ENCODE peak calls at places on chromosomes 7 and 10, in six cellular contexts. D, Y, A, Z, B and O are unnamed samples.

GRCh38 chr7:94182066-94182465 is 177.9 kb upstream of the BET1 start:
- DNase-seq in D (no peak), Y (no peak), A (peak; percentile 80), Z (peak; percentile 20), B (no peak), O (no peak)

GRCh38 chr7:115678049-115678982 is 352.2 kb downstream of the TFEC start:
- DNase-seq in D (no peak), Y (no peak), A (peak; percentile 65), Z (peak; percentile 30), B (no peak), O (no peak)

GRCh38 chr7:51066405-51066882 is 250.2 kb downstream of the COBL start:
- DNase-seq in D (no peak), Y (no peak), A (no peak), Z (peak; percentile 44), B (no peak), O (no peak)

GRCh38 chr10:67492317-67493019 is 203.5 kb downstream of the CTNNA3 start:
- DNase-seq in D (no peak), Y (no peak), A (peak; percentile 88), Z (peak; percentile 17), B (no peak), O (no peak)

GRCh38 chr7:91310829-91311460 is 46.7 kb downstream of the FZD1 start:
- DNase-seq in D (no peak), Y (no peak), A (peak; percentile 31), Z (no peak), B (no peak), O (no peak)

GRCh38 chr10:8787649-8788048 is 733.2 kb downstream of the GATA3 start:
- DNase-seq in D (no peak), Y (no peak), A (no peak), Z (no peak), B (no peak), O (no peak)

GRCh38 chr10:123154943-123155505 is 822 bp downstream of the BUB3 start:
- DNase-seq in D (no peak), Y (no peak), A (peak; percentile 26), Z (peak; percentile 71), B (no peak), O (no peak)

GRCh38 chr10:6383099-6383812 is 180.5 kb downstream of the PFKFB3 start:
- DNase-seq in D (no peak), Y (no peak), A (no peak), Z (peak; percentile 36), B (no peak), O (peak; percentile 76)

GRCh38 chr7:99975782-99976521 is at the start of gene AZGP1:
- DNase-seq in D (no peak), Y (no peak), A (peak; percentile 27), Z (peak; percentile 27), B (no peak), O (no peak)

GRCh38 chr7:121605297-121605640 is 209.2 kb upstream of the FAM3C start:
- DNase-seq in D (no peak), Y (no peak), A (peak; percentile 12), Z (peak; percentile 39), B (no peak), O (no peak)

GRCh38 chr7:142608630-142609029 is 140.6 kb upstream of the PRSS1 start:
- DNase-seq in D (no peak), Y (no peak), A (no peak), Z (no peak), B (no peak), O (no peak)

GRCh38 chr7:133052357-133052756 is 29.5 kb downstream of the CHCHD3 start:
- DNase-seq in D (no peak), Y (no peak), A (no peak), Z (no peak), B (no peak), O (no peak)

GRCh38 chr7:27339478-27339877 is 96.9 kb downstream of the EVX1 start:
- DNase-seq in D (no peak), Y (no peak), A (peak; percentile 16), Z (no peak), B (no peak), O (no peak)

GRCh38 chr7:55535637-55536016 is 36.7 kb downstream of the VOPP1 start:
- DNase-seq in D (no peak), Y (no peak), A (no peak), Z (no peak), B (no peak), O (no peak)

GRCh38 chr7:152989889-152990380 is 230.4 kb downstream of the ACTR3B start:
- DNase-seq in D (no peak), Y (no peak), A (no peak), Z (peak; percentile 27), B (peak; percentile 64), O (no peak)

GRCh38 chr7:149826344-149827088 is 11.7 kb upstream of the ZNF862 start:
- DNase-seq in D (no peak), Y (no peak), A (no peak), Z (no peak), B (no peak), O (no peak)

GRCh38 chr7:28020302-28020940 is 160.2 kb downstream of the JAZF1 start:
- DNase-seq in D (no peak), Y (peak; percentile 3), A (peak; percentile 82), Z (peak; percentile 86), B (peak; percentile 73), O (no peak)

GRCh38 chr7:91242097-91242846 is 22.0 kb upstream of the FZD1 start:
- DNase-seq in D (no peak), Y (no peak), A (peak; percentile 27), Z (no peak), B (no peak), O (no peak)

GRCh38 chr10:30645340-30645827 is 15.8 kb upstream of the LYZL2 start:
- DNase-seq in D (no peak), Y (no peak), A (peak; percentile 31), Z (peak; percentile 36), B (peak; percentile 65), O (no peak)

GRCh38 chr7:154997840-154998370 is 5.0 kb downstream of the PAXIP1 start:
- DNase-seq in D (no peak), Y (no peak), A (no peak), Z (no peak), B (no peak), O (no peak)

GRCh38 chr10:29254123-29255046 is 34.5 kb upstream of the LYZL1 start:
- DNase-seq in D (no peak), Y (no peak), A (no peak), Z (peak; percentile 65), B (peak; percentile 59), O (no peak)

GRCh38 chr7:130273081-130273699 is 6.5 kb downstream of the CPA2 start:
- DNase-seq in D (no peak), Y (no peak), A (no peak), Z (peak; percentile 87), B (peak; percentile 90), O (no peak)

GRCh38 chr10:113162960-113163359 is 212.9 kb downstream of the TCF7L2 start:
- DNase-seq in D (no peak), Y (no peak), A (no peak), Z (no peak), B (no peak), O (no peak)

GRCh38 chr7:134932707-134933370 is 53.5 kb upstream of the AGBL3 start:
- DNase-seq in D (no peak), Y (no peak), A (no peak), Z (no peak), B (no peak), O (peak; percentile 85)

GRCh38 chr7:746074-747061 is 19.3 kb upstream of the PRKAR1B start:
- DNase-seq in D (no peak), Y (no peak), A (no peak), Z (no peak), B (no peak), O (no peak)

GRCh38 chr7:467393-467828 is 52.2 kb downstream of the PDGFA start:
- DNase-seq in D (peak; percentile 23), Y (no peak), A (no peak), Z (no peak), B (no peak), O (peak; percentile 53)

GRCh38 chr10:101619983-101620382 is 31.9 kb downstream of the DPCD start:
- DNase-seq in D (no peak), Y (no peak), A (no peak), Z (no peak), B (peak; percentile 57), O (no peak)

GRCh38 chr7:154425326-154425725 is 373.1 kb downstream of the DPP6 start:
- DNase-seq in D (no peak), Y (no peak), A (no peak), Z (no peak), B (no peak), O (no peak)

GRCh38 chr7:44971991-44972441 is 6.8 kb downstream of the MYO1G start:
- DNase-seq in D (no peak), Y (no peak), A (no peak), Z (no peak), B (no peak), O (no peak)

GRCh38 chr7:16914771-16915170 is 33.0 kb upstream of the AGR3 start:
- DNase-seq in D (no peak), Y (no peak), A (peak; percentile 59), Z (no peak), B (no peak), O (no peak)

GRCh38 chr7:103113164-103113563 is 35.7 kb downstream of the NAPEPLD start:
- DNase-seq in D (no peak), Y (no peak), A (peak; percentile 95), Z (no peak), B (no peak), O (no peak)

GRCh38 chr7:25260862-25261454 is 32.7 kb upstream of the NPVF start:
- DNase-seq in D (no peak), Y (no peak), A (no peak), Z (peak; percentile 27), B (no peak), O (no peak)

GRCh38 chr10:96664563-96664962 is 55.8 kb downstream of the PIK3AP1 start:
- DNase-seq in D (no peak), Y (no peak), A (no peak), Z (no peak), B (no peak), O (no peak)

GRCh38 chr7:74023037-74023436 is 4.9 kb upstream of the ELN start:
- DNase-seq in D (no peak), Y (no peak), A (peak; percentile 74), Z (peak; percentile 66), B (no peak), O (peak; percentile 89)

GRCh38 chr7:1432411-1433082 is 26.7 kb downstream of the MICALL2 start:
- DNase-seq in D (peak; percentile 87), Y (peak; percentile 70), A (peak; percentile 79), Z (peak; percentile 83), B (peak; percentile 88), O (peak; percentile 93)

GRCh38 chr10:30581779-30582380 is 47.7 kb downstream of the LYZL2 start:
- DNase-seq in D (no peak), Y (no peak), A (peak; percentile 54), Z (peak; percentile 51), B (no peak), O (no peak)

GRCh38 chr10:20608503-20608902 is 288.6 kb downstream of the NEBL start:
- DNase-seq in D (no peak), Y (no peak), A (no peak), Z (no peak), B (no peak), O (no peak)

GRCh38 chr7:55254596-55255500 is 110.3 kb upstream of the LANCL2 start:
- DNase-seq in D (peak; percentile 77), Y (peak; percentile 31), A (peak; percentile 82), Z (peak; percentile 94), B (peak; percentile 94), O (peak; percentile 97)

GRCh38 chr7:120984406-120984805 is 4.1 kb upstream of the CPED1 start:
- DNase-seq in D (no peak), Y (no peak), A (no peak), Z (no peak), B (no peak), O (no peak)